ENCODE peak calls at places on chromosomes 3 and 15, in nine cellular contexts. One of them, this sample, is unnamed.

GRCh38 chr3:110126065-110126464 is 788.7 kb upstream of the DPPA4 start:
- DNase-seq in neural progenitor cell: no peak
- DNase-seq in hepatocyte: no peak
- DNase-seq in fibroblast of lung: peak
- DNase-seq in K562: no peak
- DNase-seq in HCT116: no peak
- DNase-seq in GM23248: peak
- DNase-seq in PC-3: peak
- DNase-seq in GM23338: no peak
- DNase-seq in this sample: no peak

GRCh38 chr3:170080605-170081004 is 42.8 kb downstream of the GPR160 start:
- DNase-seq in GM23248: no peak
- DNase-seq in GM23338: no peak
- DNase-seq in hepatocyte: no peak
- DNase-seq in HCT116: no peak
- DNase-seq in PC-3: no peak
- DNase-seq in neural progenitor cell: no peak
- DNase-seq in K562: no peak
- DNase-seq in fibroblast of lung: no peak
- DNase-seq in this sample: no peak

GRCh38 chr3:174436367-174436766 is 422.8 kb upstream of the NAALADL2 start:
- DNase-seq in HCT116: no peak
- DNase-seq in hepatocyte: no peak
- DNase-seq in neural progenitor cell: no peak
- DNase-seq in K562: no peak
- DNase-seq in fibroblast of lung: no peak
- DNase-seq in GM23248: no peak
- DNase-seq in PC-3: no peak
- DNase-seq in GM23338: no peak
- DNase-seq in this sample: peak

GRCh38 chr3:10377148-10377725 is 56.3 kb upstream of the SEC13 start:
- DNase-seq in hepatocyte: no peak
- DNase-seq in PC-3: no peak
- DNase-seq in neural progenitor cell: no peak
- DNase-seq in GM23338: no peak
- DNase-seq in GM23248: no peak
- DNase-seq in HCT116: no peak
- DNase-seq in K562: no peak
- DNase-seq in fibroblast of lung: no peak
- DNase-seq in this sample: no peak

GRCh38 chr15:59565299-59565698 is 46.3 kb upstream of the GCNT3 start:
- DNase-seq in PC-3: no peak
- DNase-seq in GM23338: no peak
- DNase-seq in GM23248: no peak
- DNase-seq in K562: no peak
- DNase-seq in hepatocyte: no peak
- DNase-seq in HCT116: no peak
- DNase-seq in neural progenitor cell: no peak
- DNase-seq in fibroblast of lung: no peak
- DNase-seq in this sample: no peak

GRCh38 chr15:40329804-40330203 is 6.3 kb downstream of the INAFM2 start:
- DNase-seq in GM23248: peak
- DNase-seq in PC-3: no peak
- DNase-seq in fibroblast of lung: no peak
- DNase-seq in GM23338: no peak
- DNase-seq in neural progenitor cell: no peak
- DNase-seq in HCT116: no peak
- DNase-seq in K562: no peak
- DNase-seq in hepatocyte: no peak
- DNase-seq in this sample: no peak

GRCh38 chr15:44882499-44882968 is 74.0 kb upstream of the TERB2 start:
- DNase-seq in HCT116: no peak
- DNase-seq in fibroblast of lung: no peak
- DNase-seq in GM23338: no peak
- DNase-seq in neural progenitor cell: no peak
- DNase-seq in GM23248: no peak
- DNase-seq in K562: no peak
- DNase-seq in PC-3: peak
- DNase-seq in hepatocyte: no peak
- DNase-seq in this sample: no peak

GRCh38 chr3:48634661-48635221 is 520 bp downstream of the SLC26A6 start:
- DNase-seq in GM23248: peak
- DNase-seq in fibroblast of lung: peak
- DNase-seq in hepatocyte: peak
- DNase-seq in neural progenitor cell: peak
- DNase-seq in GM23338: peak
- DNase-seq in K562: peak
- DNase-seq in PC-3: peak
- DNase-seq in HCT116: no peak
- DNase-seq in this sample: peak

GRCh38 chr3:184691397-184692131 is 20.3 kb downstream of the MAGEF1 start:
- DNase-seq in HCT116: no peak
- DNase-seq in GM23338: no peak
- DNase-seq in K562: no peak
- DNase-seq in hepatocyte: peak
- DNase-seq in GM23248: peak
- DNase-seq in neural progenitor cell: no peak
- DNase-seq in fibroblast of lung: peak
- DNase-seq in PC-3: no peak
- DNase-seq in this sample: no peak

GRCh38 chr15:81168680-81169079 is 28.0 kb upstream of the IL16 start:
- DNase-seq in K562: no peak
- DNase-seq in PC-3: no peak
- DNase-seq in neural progenitor cell: no peak
- DNase-seq in GM23248: peak
- DNase-seq in hepatocyte: no peak
- DNase-seq in GM23338: no peak
- DNase-seq in fibroblast of lung: no peak
- DNase-seq in HCT116: no peak
- DNase-seq in this sample: no peak

GRCh38 chr3:46209751-46210470 is 1.8 kb upstream of the CCR1 start:
- DNase-seq in GM23338: no peak
- DNase-seq in fibroblast of lung: peak
- DNase-seq in HCT116: no peak
- DNase-seq in PC-3: no peak
- DNase-seq in K562: no peak
- DNase-seq in neural progenitor cell: no peak
- DNase-seq in hepatocyte: no peak
- DNase-seq in GM23248: peak
- DNase-seq in this sample: peak

GRCh38 chr15:63013052-63013808 is 29.3 kb upstream of the TPM1 start:
- DNase-seq in fibroblast of lung: peak
- DNase-seq in K562: no peak
- DNase-seq in PC-3: peak
- DNase-seq in neural progenitor cell: no peak
- DNase-seq in HCT116: no peak
- DNase-seq in GM23338: no peak
- DNase-seq in GM23248: peak
- DNase-seq in hepatocyte: no peak
- DNase-seq in this sample: no peak

GRCh38 chr3:87298111-87298718 is 21.8 kb upstream of the POU1F1 start:
- DNase-seq in GM23338: peak
- DNase-seq in K562: peak
- DNase-seq in fibroblast of lung: peak
- DNase-seq in HCT116: peak
- DNase-seq in hepatocyte: peak
- DNase-seq in PC-3: peak
- DNase-seq in neural progenitor cell: peak
- DNase-seq in GM23248: peak
- DNase-seq in this sample: peak

GRCh38 chr15:33086500-33087141 is 107.9 kb downstream of the FMN1 start:
- DNase-seq in HCT116: peak
- DNase-seq in fibroblast of lung: peak
- DNase-seq in neural progenitor cell: peak
- DNase-seq in GM23338: peak
- DNase-seq in K562: peak
- DNase-seq in GM23248: peak
- DNase-seq in hepatocyte: peak
- DNase-seq in PC-3: peak
- DNase-seq in this sample: peak

GRCh38 chr3:49805884-49806701 is 3.0 kb downstream of the INKA1 start:
- DNase-seq in fibroblast of lung: no peak
- DNase-seq in PC-3: no peak
- DNase-seq in K562: peak
- DNase-seq in HCT116: no peak
- DNase-seq in GM23248: no peak
- DNase-seq in neural progenitor cell: no peak
- DNase-seq in GM23338: peak
- DNase-seq in hepatocyte: peak
- DNase-seq in this sample: no peak

GRCh38 chr3:45711936-45712335 is 22.7 kb downstream of the SACM1L start:
- DNase-seq in PC-3: no peak
- DNase-seq in K562: no peak
- DNase-seq in neural progenitor cell: no peak
- DNase-seq in HCT116: no peak
- DNase-seq in fibroblast of lung: peak
- DNase-seq in GM23248: peak
- DNase-seq in GM23338: no peak
- DNase-seq in hepatocyte: no peak
- DNase-seq in this sample: no peak

GRCh38 chr3:61233828-61234227 is 17.4 kb downstream of the FHIT start:
- DNase-seq in GM23248: no peak
- DNase-seq in K562: no peak
- DNase-seq in fibroblast of lung: no peak
- DNase-seq in hepatocyte: no peak
- DNase-seq in neural progenitor cell: no peak
- DNase-seq in PC-3: no peak
- DNase-seq in HCT116: no peak
- DNase-seq in GM23338: no peak
- DNase-seq in this sample: no peak

GRCh38 chr3:123286308-123287023 is 84.7 kb downstream of the SEC22A start:
- DNase-seq in fibroblast of lung: peak
- DNase-seq in neural progenitor cell: peak
- DNase-seq in K562: peak
- DNase-seq in GM23248: peak
- DNase-seq in GM23338: peak
- DNase-seq in hepatocyte: peak
- DNase-seq in HCT116: peak
- DNase-seq in PC-3: peak
- DNase-seq in this sample: peak

GRCh38 chr15:101213570-101213969 is 38.3 kb downstream of the CHSY1 start:
- DNase-seq in GM23338: no peak
- DNase-seq in hepatocyte: no peak
- DNase-seq in K562: no peak
- DNase-seq in GM23248: no peak
- DNase-seq in neural progenitor cell: no peak
- DNase-seq in HCT116: no peak
- DNase-seq in PC-3: no peak
- DNase-seq in fibroblast of lung: no peak
- DNase-seq in this sample: no peak

GRCh38 chr15:58548308-58549012 is 116.7 kb downstream of the LIPC start:
- DNase-seq in PC-3: no peak
- DNase-seq in HCT116: no peak
- DNase-seq in hepatocyte: no peak
- DNase-seq in GM23248: no peak
- DNase-seq in GM23338: no peak
- DNase-seq in neural progenitor cell: no peak
- DNase-seq in K562: no peak
- DNase-seq in fibroblast of lung: no peak
- DNase-seq in this sample: no peak

GRCh38 chr3:173395073-173395411 is 2.5 kb upstream of the NLGN1 start:
- DNase-seq in K562: no peak
- DNase-seq in HCT116: no peak
- DNase-seq in GM23338: no peak
- DNase-seq in neural progenitor cell: no peak
- DNase-seq in PC-3: peak
- DNase-seq in hepatocyte: no peak
- DNase-seq in GM23248: no peak
- DNase-seq in fibroblast of lung: peak
- DNase-seq in this sample: no peak
- H2AFZ ChIP-seq in K562: no peak
- H2AFZ ChIP-seq in HCT116: peak
- H2AFZ ChIP-seq in GM23338: peak
- H2AFZ ChIP-seq in neural progenitor cell: peak
- H2AFZ ChIP-seq in PC-3: peak
- H2AFZ ChIP-seq in hepatocyte: peak
- H2AFZ ChIP-seq in GM23248: peak
- H2AFZ ChIP-seq in fibroblast of lung: peak
- H2AFZ ChIP-seq in this sample: peak

GRCh38 chr15:55218068-55218467 is 21.3 kb upstream of the RSL24D1 start:
- DNase-seq in fibroblast of lung: no peak
- DNase-seq in neural progenitor cell: no peak
- DNase-seq in HCT116: no peak
- DNase-seq in hepatocyte: no peak
- DNase-seq in K562: no peak
- DNase-seq in PC-3: no peak
- DNase-seq in GM23248: peak
- DNase-seq in GM23338: no peak
- DNase-seq in this sample: no peak
- H3K4me2 ChIP-seq in fibroblast of lung: no peak
- H3K4me2 ChIP-seq in neural progenitor cell: no peak
- H3K4me2 ChIP-seq in HCT116: no peak
- H3K4me2 ChIP-seq in hepatocyte: no peak
- H3K4me2 ChIP-seq in K562: no peak
- H3K4me2 ChIP-seq in PC-3: no peak
- H3K4me2 ChIP-seq in GM23248: no peak
- H3K4me2 ChIP-seq in GM23338: no peak
- H3K4me2 ChIP-seq in this sample: no peak

DNA sequence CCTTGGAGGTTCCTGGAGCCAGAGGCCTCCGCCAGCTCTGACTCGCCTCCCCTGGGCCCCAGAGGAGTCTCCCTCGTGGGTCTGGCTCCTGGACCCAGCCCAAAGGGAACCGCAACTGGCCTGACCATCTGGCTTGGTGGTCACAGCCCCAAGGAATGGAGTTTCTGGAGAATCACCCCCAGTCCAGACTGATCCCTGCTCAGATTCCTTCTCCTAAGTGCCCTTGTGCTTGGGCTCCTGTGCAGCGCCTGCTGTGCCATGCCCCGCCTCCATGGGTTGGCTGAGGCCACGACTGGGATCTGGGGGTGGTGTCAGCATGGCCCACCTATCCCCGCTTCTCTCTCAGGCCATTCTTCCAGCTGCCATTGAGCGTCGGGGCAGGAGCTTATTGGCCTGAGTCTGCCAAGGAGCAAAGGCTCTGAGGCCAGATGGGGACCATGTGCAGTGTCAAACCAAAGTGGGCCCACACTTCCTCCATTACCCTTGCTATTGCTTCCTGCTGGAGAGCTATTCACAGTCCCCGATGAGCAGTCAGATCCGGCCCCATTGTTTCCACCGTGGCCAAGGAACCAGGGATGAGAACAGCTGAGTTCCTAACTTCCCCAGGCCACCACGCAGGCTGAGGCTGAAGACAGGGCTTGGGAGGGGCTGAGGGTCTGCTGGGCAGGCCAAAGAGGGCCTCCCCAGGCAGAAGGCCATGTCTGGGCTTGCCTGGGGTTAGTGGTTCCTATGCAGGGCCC is 19.0 kb downstream of the CSPG4 start:
- DNase-seq in neural progenitor cell: no peak
- DNase-seq in fibroblast of lung: peak
- DNase-seq in K562: no peak
- DNase-seq in HCT116: no peak
- DNase-seq in GM23338: no peak
- DNase-seq in GM23248: peak
- DNase-seq in hepatocyte: no peak
- DNase-seq in PC-3: no peak
- DNase-seq in this sample: no peak
- TF ChIP-seq EZH2 in neural progenitor cell: no peak
- TF ChIP-seq EZH2 in fibroblast of lung: no peak
- TF ChIP-seq EZH2 in K562: no peak
- TF ChIP-seq EZH2 in HCT116: no peak
- TF ChIP-seq EZH2 in GM23338: no peak
- TF ChIP-seq EZH2 in GM23248: no peak
- TF ChIP-seq EZH2 in hepatocyte: no peak
- TF ChIP-seq EZH2 in PC-3: no peak
- TF ChIP-seq EZH2 in this sample: no peak

GRCh38 chr15:77904901-77905300 is 172.6 kb downstream of the TBC1D2B start:
- DNase-seq in GM23248: no peak
- DNase-seq in K562: no peak
- DNase-seq in PC-3: no peak
- DNase-seq in HCT116: no peak
- DNase-seq in hepatocyte: no peak
- DNase-seq in neural progenitor cell: no peak
- DNase-seq in fibroblast of lung: no peak
- DNase-seq in GM23338: no peak
- DNase-seq in this sample: no peak
- H2AFZ ChIP-seq in GM23248: no peak
- H2AFZ ChIP-seq in K562: no peak
- H2AFZ ChIP-seq in PC-3: no peak
- H2AFZ ChIP-seq in HCT116: no peak
- H2AFZ ChIP-seq in hepatocyte: no peak
- H2AFZ ChIP-seq in neural progenitor cell: no peak
- H2AFZ ChIP-seq in fibroblast of lung: no peak
- H2AFZ ChIP-seq in GM23338: no peak
- H2AFZ ChIP-seq in this sample: no peak